ENCODE peak calls at places on chromosomes 7 and 10, in seven cellular contexts. One of them, this sample, is unnamed.

GRCh38 chr7:35792472-35793224 is 8.2 kb upstream of the SEPTIN7 start:
- DNase-seq in fibroblast of the aortic adventitia: peak; percentile 81
- DNase-seq in MM.1S: no peak
- DNase-seq in GM12864: no peak
- DNase-seq in transverse colon: no peak
- DNase-seq in GM23338: no peak
- DNase-seq in thyroid gland: no peak
- DNase-seq in this sample: peak; percentile 84

GRCh38 chr10:79310911-79311573 is 36.2 kb upstream of the PPIF start:
- DNase-seq in fibroblast of the aortic adventitia: no peak
- DNase-seq in MM.1S: no peak
- DNase-seq in GM12864: no peak
- DNase-seq in transverse colon: no peak
- DNase-seq in GM23338: no peak
- DNase-seq in thyroid gland: no peak
- DNase-seq in this sample: no peak

GRCh38 chr10:110686037-110686436 is 41.9 kb downstream of the RBM20 start:
- DNase-seq in fibroblast of the aortic adventitia: no peak
- DNase-seq in MM.1S: no peak
- DNase-seq in GM12864: no peak
- DNase-seq in transverse colon: no peak
- DNase-seq in GM23338: no peak
- DNase-seq in thyroid gland: no peak
- DNase-seq in this sample: no peak

GRCh38 chr7:28112056-28112455 is 68.5 kb downstream of the JAZF1 start:
- DNase-seq in fibroblast of the aortic adventitia: peak; percentile 83
- DNase-seq in MM.1S: no peak
- DNase-seq in GM12864: no peak
- DNase-seq in transverse colon: no peak
- DNase-seq in GM23338: no peak
- DNase-seq in thyroid gland: no peak
- DNase-seq in this sample: no peak

GRCh38 chr7:27784399-27785053 is 44.6 kb downstream of the TAX1BP1 start:
- DNase-seq in fibroblast of the aortic adventitia: peak; percentile 73
- DNase-seq in MM.1S: peak; percentile 48
- DNase-seq in GM12864: no peak
- DNase-seq in transverse colon: no peak
- DNase-seq in GM23338: peak; percentile 70
- DNase-seq in thyroid gland: no peak
- DNase-seq in this sample: peak; percentile 62

GRCh38 chr7:128105228-128106022 is 74.2 kb upstream of the LRRC4 start:
- DNase-seq in fibroblast of the aortic adventitia: no peak
- DNase-seq in MM.1S: no peak
- DNase-seq in GM12864: no peak
- DNase-seq in transverse colon: no peak
- DNase-seq in GM23338: no peak
- DNase-seq in thyroid gland: no peak
- DNase-seq in this sample: no peak

GRCh38 chr7:2517004-2517403 is 2.6 kb upstream of the LFNG start:
- DNase-seq in fibroblast of the aortic adventitia: peak; percentile 78
- DNase-seq in MM.1S: no peak
- DNase-seq in GM12864: no peak
- DNase-seq in transverse colon: no peak
- DNase-seq in GM23338: peak; percentile 49
- DNase-seq in thyroid gland: no peak
- DNase-seq in this sample: peak; percentile 87

GRCh38 chr10:131804551-131805295 is 96.1 kb upstream of the PPP2R2D start:
- DNase-seq in fibroblast of the aortic adventitia: no peak
- DNase-seq in MM.1S: no peak
- DNase-seq in GM12864: no peak
- DNase-seq in transverse colon: no peak
- DNase-seq in GM23338: no peak
- DNase-seq in thyroid gland: no peak
- DNase-seq in this sample: no peak

GRCh38 chr10:23448802-23449570 is 10.1 kb downstream of the OTUD1 start:
- DNase-seq in fibroblast of the aortic adventitia: peak; percentile 26
- DNase-seq in MM.1S: peak; percentile 69
- DNase-seq in GM12864: peak; percentile 40
- DNase-seq in transverse colon: no peak
- DNase-seq in GM23338: no peak
- DNase-seq in thyroid gland: no peak
- DNase-seq in this sample: peak; percentile 46

GRCh38 chr10:59064759-59065498 is 111.5 kb upstream of the PHYHIPL start:
- DNase-seq in fibroblast of the aortic adventitia: no peak
- DNase-seq in MM.1S: no peak
- DNase-seq in GM12864: no peak
- DNase-seq in transverse colon: no peak
- DNase-seq in GM23338: no peak
- DNase-seq in thyroid gland: no peak
- DNase-seq in this sample: no peak

GRCh38 chr7:424961-425793 is 94.5 kb downstream of the PDGFA start:
- DNase-seq in fibroblast of the aortic adventitia: peak; percentile 6
- DNase-seq in MM.1S: no peak
- DNase-seq in GM12864: no peak
- DNase-seq in transverse colon: no peak
- DNase-seq in GM23338: no peak
- DNase-seq in thyroid gland: no peak
- DNase-seq in this sample: no peak

GRCh38 chr10:30531751-30532530 is 97.6 kb downstream of the LYZL2 start:
- DNase-seq in fibroblast of the aortic adventitia: no peak
- DNase-seq in MM.1S: no peak
- DNase-seq in GM12864: no peak
- DNase-seq in transverse colon: no peak
- DNase-seq in GM23338: no peak
- DNase-seq in thyroid gland: no peak
- DNase-seq in this sample: no peak

GRCh38 chr10:80535671-80536360 is 1.9 kb upstream of the SH2D4B start:
- DNase-seq in fibroblast of the aortic adventitia: peak; percentile 5
- DNase-seq in MM.1S: peak; percentile 77
- DNase-seq in GM12864: peak; percentile 39
- DNase-seq in transverse colon: peak; percentile 85
- DNase-seq in GM23338: peak; percentile 82
- DNase-seq in thyroid gland: peak; percentile 79
- DNase-seq in this sample: peak; percentile 28

GRCh38 chr10:46515402-46516192 is 40.9 kb downstream of the GPRIN2 start:
- DNase-seq in fibroblast of the aortic adventitia: no peak
- DNase-seq in MM.1S: no peak
- DNase-seq in GM12864: no peak
- DNase-seq in transverse colon: peak; percentile 7
- DNase-seq in GM23338: no peak
- DNase-seq in thyroid gland: peak; percentile 1
- DNase-seq in this sample: no peak

GRCh38 chr10:97169911-97170693 is 15.7 kb downstream of the SLIT1 start:
- DNase-seq in fibroblast of the aortic adventitia: no peak
- DNase-seq in MM.1S: no peak
- DNase-seq in GM12864: no peak
- DNase-seq in transverse colon: peak; percentile 81
- DNase-seq in GM23338: no peak
- DNase-seq in thyroid gland: peak; percentile 87
- DNase-seq in this sample: no peak

GRCh38 chr10:80544316-80544953 is 6.7 kb downstream of the SH2D4B start:
- DNase-seq in fibroblast of the aortic adventitia: no peak
- DNase-seq in MM.1S: no peak
- DNase-seq in GM12864: no peak
- DNase-seq in transverse colon: no peak
- DNase-seq in GM23338: no peak
- DNase-seq in thyroid gland: no peak
- DNase-seq in this sample: no peak

GRCh38 chr7:139875821-139876241 is 46.8 kb downstream of the TBXAS1 start:
- DNase-seq in fibroblast of the aortic adventitia: no peak
- DNase-seq in MM.1S: no peak
- DNase-seq in GM12864: no peak
- DNase-seq in transverse colon: no peak
- DNase-seq in GM23338: no peak
- DNase-seq in thyroid gland: no peak
- DNase-seq in this sample: peak; percentile 37

GRCh38 chr7:142785841-142786250 is 15.1 kb downstream of the PRSS2 start:
- DNase-seq in fibroblast of the aortic adventitia: no peak
- DNase-seq in MM.1S: no peak
- DNase-seq in GM12864: no peak
- DNase-seq in transverse colon: peak; percentile 37
- DNase-seq in GM23338: no peak
- DNase-seq in thyroid gland: no peak
- DNase-seq in this sample: no peak

GRCh38 chr7:80565554-80565953 is 53.7 kb upstream of the GNAT3 start:
- DNase-seq in fibroblast of the aortic adventitia: no peak
- DNase-seq in MM.1S: no peak
- DNase-seq in GM12864: no peak
- DNase-seq in transverse colon: no peak
- DNase-seq in GM23338: no peak
- DNase-seq in thyroid gland: no peak
- DNase-seq in this sample: no peak

GRCh38 chr10:129332476-129332875 is 134.6 kb upstream of the MGMT start:
- DNase-seq in fibroblast of the aortic adventitia: no peak
- DNase-seq in MM.1S: no peak
- DNase-seq in GM12864: no peak
- DNase-seq in transverse colon: no peak
- DNase-seq in GM23338: peak; percentile 90
- DNase-seq in thyroid gland: no peak
- DNase-seq in this sample: no peak

GRCh38 chr7:139241258-139241657 is 10.2 kb downstream of the UBN2 start:
- DNase-seq in fibroblast of the aortic adventitia: no peak
- DNase-seq in MM.1S: no peak
- DNase-seq in GM12864: no peak
- DNase-seq in transverse colon: no peak
- DNase-seq in GM23338: no peak
- DNase-seq in thyroid gland: no peak
- DNase-seq in this sample: no peak

GRCh38 chr10:101287922-101288638 is 58.8 kb upstream of the LBX1 start:
- DNase-seq in fibroblast of the aortic adventitia: peak; percentile 44
- DNase-seq in MM.1S: no peak
- DNase-seq in GM12864: no peak
- DNase-seq in transverse colon: no peak
- DNase-seq in GM23338: peak; percentile 88
- DNase-seq in thyroid gland: no peak
- DNase-seq in this sample: peak; percentile 51

GRCh38 chr10:109037978-109038377 is 885.3 kb downstream of the XPNPEP1 start:
- DNase-seq in fibroblast of the aortic adventitia: no peak
- DNase-seq in MM.1S: no peak
- DNase-seq in GM12864: no peak
- DNase-seq in transverse colon: no peak
- DNase-seq in GM23338: peak; percentile 59
- DNase-seq in thyroid gland: no peak
- DNase-seq in this sample: no peak

GRCh38 chr7:140889645-140890044 is 35.1 kb downstream of the BRAF start:
- DNase-seq in fibroblast of the aortic adventitia: no peak
- DNase-seq in MM.1S: no peak
- DNase-seq in GM12864: no peak
- DNase-seq in transverse colon: no peak
- DNase-seq in GM23338: no peak
- DNase-seq in thyroid gland: no peak
- DNase-seq in this sample: no peak
- H3K4me3 ChIP-seq in fibroblast of the aortic adventitia: no peak overlapping the region
- H3K4me3 ChIP-seq in MM.1S: no peak overlapping the region
- H3K4me3 ChIP-seq in GM12864: no peak overlapping the region
- H3K4me3 ChIP-seq in transverse colon: no peak overlapping the region
- H3K4me3 ChIP-seq in GM23338: no peak overlapping the region
- H3K4me3 ChIP-seq in thyroid gland: no peak overlapping the region
- H3K4me3 ChIP-seq in this sample: no peak overlapping the region

GRCh38 chr10:24553051-24553612 is 170.6 kb downstream of the ARHGAP21 start:
- DNase-seq in fibroblast of the aortic adventitia: no peak
- DNase-seq in MM.1S: no peak
- DNase-seq in GM12864: no peak
- DNase-seq in transverse colon: no peak
- DNase-seq in GM23338: no peak
- DNase-seq in thyroid gland: no peak
- DNase-seq in this sample: no peak
- TF ChIP-seq CTCF in fibroblast of the aortic adventitia: no peak
- TF ChIP-seq CTCF in MM.1S: no peak
- TF ChIP-seq CTCF in GM12864: no peak
- TF ChIP-seq CTCF in transverse colon: no peak
- TF ChIP-seq CTCF in GM23338: no peak
- TF ChIP-seq CTCF in thyroid gland: no peak
- TF ChIP-seq CTCF in this sample: no peak

GRCh38 chr10:95835911-95836310 is 71.9 kb upstream of the CC2D2B start:
- DNase-seq in fibroblast of the aortic adventitia: no peak
- DNase-seq in MM.1S: no peak
- DNase-seq in GM12864: no peak
- DNase-seq in transverse colon: no peak
- DNase-seq in GM23338: no peak
- DNase-seq in thyroid gland: no peak
- DNase-seq in this sample: no peak
- H3K4me3 ChIP-seq in fibroblast of the aortic adventitia: no peak overlapping the region
- H3K4me3 ChIP-seq in MM.1S: no peak overlapping the region
- H3K4me3 ChIP-seq in GM12864: no peak overlapping the region
- H3K4me3 ChIP-seq in transverse colon: no peak overlapping the region
- H3K4me3 ChIP-seq in GM23338: no peak overlapping the region
- H3K4me3 ChIP-seq in thyroid gland: no peak overlapping the region
- H3K4me3 ChIP-seq in this sample: no peak overlapping the region

GRCh38 chr7:15174470-15174869 is 271.9 kb upstream of the DGKB start:
- DNase-seq in fibroblast of the aortic adventitia: peak; percentile 5
- DNase-seq in MM.1S: peak; percentile 1
- DNase-seq in GM12864: no peak
- DNase-seq in transverse colon: no peak
- DNase-seq in GM23338: no peak
- DNase-seq in thyroid gland: no peak
- DNase-seq in this sample: no peak

GRCh38 chr7:15167912-15168311 is 265.4 kb upstream of the DGKB start:
- DNase-seq in fibroblast of the aortic adventitia: no peak
- DNase-seq in MM.1S: no peak
- DNase-seq in GM12864: no peak
- DNase-seq in transverse colon: no peak
- DNase-seq in GM23338: no peak
- DNase-seq in thyroid gland: no peak
- DNase-seq in this sample: no peak

GRCh38 chr7:15166620-15167019 is 264.1 kb upstream of the DGKB start:
- DNase-seq in fibroblast of the aortic adventitia: no peak
- DNase-seq in MM.1S: no peak
- DNase-seq in GM12864: no peak
- DNase-seq in transverse colon: no peak
- DNase-seq in GM23338: no peak
- DNase-seq in thyroid gland: no peak
- DNase-seq in this sample: no peak

DNA sequence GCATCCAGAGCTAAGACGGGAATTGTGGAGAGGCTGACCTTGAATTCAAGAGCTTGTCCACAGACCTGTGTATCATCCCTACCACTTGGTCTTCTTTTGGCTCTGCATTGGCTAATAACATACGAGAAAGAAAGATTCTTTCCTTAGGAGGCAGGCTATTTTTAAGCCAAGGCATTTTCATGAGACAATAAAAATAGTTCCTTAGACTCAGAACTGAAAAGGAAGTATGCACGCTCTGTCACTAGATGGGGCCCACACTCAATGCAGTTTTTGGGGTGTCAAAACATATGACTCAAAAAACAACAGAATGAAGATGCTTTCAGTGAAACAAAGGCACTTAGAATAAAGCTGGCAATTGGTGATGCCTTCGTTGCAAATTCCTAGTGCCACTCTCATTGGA is 265.9 kb upstream of the DGKB start:
- DNase-seq in fibroblast of the aortic adventitia: no peak
- DNase-seq in MM.1S: no peak
- DNase-seq in GM12864: no peak
- DNase-seq in transverse colon: no peak
- DNase-seq in GM23338: peak; percentile 11
- DNase-seq in thyroid gland: no peak
- DNase-seq in this sample: no peak
- TF ChIP-seq CTCF in fibroblast of the aortic adventitia: no peak
- TF ChIP-seq CTCF in MM.1S: no peak
- TF ChIP-seq CTCF in GM12864: no peak
- TF ChIP-seq CTCF in transverse colon: no peak
- TF ChIP-seq CTCF in GM23338: peak; percentile 28
- TF ChIP-seq CTCF in thyroid gland: no peak
- TF ChIP-seq CTCF in this sample: no peak

GRCh38 chr10:71362141-71362540 is 34.6 kb upstream of the CDH23 start:
- DNase-seq in fibroblast of the aortic adventitia: no peak
- DNase-seq in MM.1S: no peak
- DNase-seq in GM12864: no peak
- DNase-seq in transverse colon: no peak
- DNase-seq in GM23338: no peak
- DNase-seq in thyroid gland: no peak
- DNase-seq in this sample: no peak
- H3K4me3 ChIP-seq in fibroblast of the aortic adventitia: no peak overlapping the region
- H3K4me3 ChIP-seq in MM.1S: no peak overlapping the region
- H3K4me3 ChIP-seq in GM12864: no peak overlapping the region
- H3K4me3 ChIP-seq in transverse colon: no peak overlapping the region
- H3K4me3 ChIP-seq in GM23338: no peak overlapping the region
- H3K4me3 ChIP-seq in thyroid gland: no peak overlapping the region
- H3K4me3 ChIP-seq in this sample: no peak overlapping the region

This sample was measured in cardiac fibroblast.